ENCODE peak calls at places on chromosomes 12 and 14, in seven cellular contexts. One of them, this sample, is unnamed.

GRCh38 chr12:125071456-125071855 is 6.2 kb downstream of the AACS start:
- DNase-seq in HL-60: no peak
- DNase-seq in CD8-positive, alpha-beta T cell: no peak
- DNase-seq in tibial artery: no peak
- DNase-seq in SK-N-SH: no peak
- DNase-seq in prostate gland: no peak
- DNase-seq in heart right ventricle: no peak
- DNase-seq in this sample: no peak

GRCh38 chr12:45878630-45879255 is 111.6 kb downstream of the SCAF11 start:
- DNase-seq in SK-N-SH: no peak
- DNase-seq in tibial artery: no peak
- DNase-seq in prostate gland: no peak
- DNase-seq in HL-60: no peak
- DNase-seq in heart right ventricle: no peak
- DNase-seq in CD8-positive, alpha-beta T cell: no peak
- DNase-seq in this sample: no peak

GRCh38 chr14:103728141-103728540 is 12.5 kb downstream of the ZFYVE21 start:
- DNase-seq in CD8-positive, alpha-beta T cell: no peak
- DNase-seq in prostate gland: no peak
- DNase-seq in tibial artery: no peak
- DNase-seq in heart right ventricle: no peak
- DNase-seq in SK-N-SH: no peak
- DNase-seq in HL-60: no peak
- DNase-seq in this sample: no peak

GRCh38 chr12:205026-205425 is 8.9 kb downstream of the SLC6A12 start:
- DNase-seq in prostate gland: no peak
- DNase-seq in HL-60: no peak
- DNase-seq in SK-N-SH: no peak
- DNase-seq in CD8-positive, alpha-beta T cell: no peak
- DNase-seq in heart right ventricle: no peak
- DNase-seq in tibial artery: no peak
- DNase-seq in this sample: no peak

GRCh38 chr12:97960741-97961608 is 498.4 kb downstream of the RMST start:
- DNase-seq in prostate gland: peak
- DNase-seq in CD8-positive, alpha-beta T cell: no peak
- DNase-seq in heart right ventricle: peak
- DNase-seq in tibial artery: no peak
- DNase-seq in SK-N-SH: peak
- DNase-seq in HL-60: peak
- DNase-seq in this sample: peak

GRCh38 chr14:68977741-68978549 is 1.2 kb downstream of the ACTN1 start:
- DNase-seq in prostate gland: peak
- DNase-seq in tibial artery: peak
- DNase-seq in CD8-positive, alpha-beta T cell: peak
- DNase-seq in heart right ventricle: peak
- DNase-seq in HL-60: peak
- DNase-seq in SK-N-SH: peak
- DNase-seq in this sample: peak

GRCh38 chr12:131116437-131117117 is 162.9 kb downstream of the ADGRD1 start:
- DNase-seq in SK-N-SH: peak
- DNase-seq in tibial artery: peak
- DNase-seq in HL-60: no peak
- DNase-seq in prostate gland: no peak
- DNase-seq in heart right ventricle: no peak
- DNase-seq in CD8-positive, alpha-beta T cell: no peak
- DNase-seq in this sample: peak

GRCh38 chr12:70609739-70610491 is 27.3 kb downstream of the PTPRB start:
- DNase-seq in HL-60: no peak
- DNase-seq in heart right ventricle: peak
- DNase-seq in prostate gland: peak
- DNase-seq in CD8-positive, alpha-beta T cell: no peak
- DNase-seq in tibial artery: peak
- DNase-seq in SK-N-SH: peak
- DNase-seq in this sample: peak

GRCh38 chr14:89190779-89191513 is 226.1 kb downstream of the FOXN3 start:
- DNase-seq in prostate gland: no peak
- DNase-seq in CD8-positive, alpha-beta T cell: no peak
- DNase-seq in HL-60: no peak
- DNase-seq in heart right ventricle: no peak
- DNase-seq in SK-N-SH: peak
- DNase-seq in tibial artery: no peak
- DNase-seq in this sample: no peak

GRCh38 chr12:19085090-19085489 is 44.4 kb upstream of the PLEKHA5 start:
- DNase-seq in SK-N-SH: no peak
- DNase-seq in heart right ventricle: no peak
- DNase-seq in tibial artery: no peak
- DNase-seq in CD8-positive, alpha-beta T cell: no peak
- DNase-seq in HL-60: no peak
- DNase-seq in prostate gland: no peak
- DNase-seq in this sample: no peak

GRCh38 chr12:85572956-85573355 is 263.3 kb downstream of the RASSF9 start:
- DNase-seq in SK-N-SH: no peak
- DNase-seq in HL-60: no peak
- DNase-seq in heart right ventricle: no peak
- DNase-seq in CD8-positive, alpha-beta T cell: no peak
- DNase-seq in prostate gland: no peak
- DNase-seq in tibial artery: no peak
- DNase-seq in this sample: no peak

GRCh38 chr14:102532204-102532658 is 22.7 kb upstream of the ANKRD9 start:
- DNase-seq in prostate gland: no peak
- DNase-seq in HL-60: no peak
- DNase-seq in CD8-positive, alpha-beta T cell: no peak
- DNase-seq in heart right ventricle: no peak
- DNase-seq in tibial artery: no peak
- DNase-seq in SK-N-SH: no peak
- DNase-seq in this sample: peak

GRCh38 chr12:690466-690865 is 27.2 kb upstream of the NINJ2 start:
- DNase-seq in tibial artery: no peak
- DNase-seq in heart right ventricle: peak
- DNase-seq in prostate gland: no peak
- DNase-seq in SK-N-SH: no peak
- DNase-seq in HL-60: no peak
- DNase-seq in CD8-positive, alpha-beta T cell: no peak
- DNase-seq in this sample: no peak

GRCh38 chr12:88946377-88946997 is 366.2 kb upstream of the KITLG start:
- DNase-seq in prostate gland: no peak
- DNase-seq in HL-60: no peak
- DNase-seq in SK-N-SH: no peak
- DNase-seq in heart right ventricle: peak
- DNase-seq in tibial artery: peak
- DNase-seq in CD8-positive, alpha-beta T cell: no peak
- DNase-seq in this sample: no peak

GRCh38 chr14:99539503-99539902 is 58.3 kb downstream of the CCNK start:
- DNase-seq in CD8-positive, alpha-beta T cell: no peak
- DNase-seq in heart right ventricle: peak
- DNase-seq in prostate gland: no peak
- DNase-seq in SK-N-SH: no peak
- DNase-seq in tibial artery: no peak
- DNase-seq in HL-60: no peak
- DNase-seq in this sample: no peak

GRCh38 chr12:98591209-98591608 is 2.3 kb upstream of the SLC25A3 start:
- DNase-seq in prostate gland: no peak
- DNase-seq in tibial artery: no peak
- DNase-seq in heart right ventricle: no peak
- DNase-seq in SK-N-SH: no peak
- DNase-seq in CD8-positive, alpha-beta T cell: no peak
- DNase-seq in HL-60: no peak
- DNase-seq in this sample: peak

GRCh38 chr12:13152756-13153155 is 43.8 kb upstream of the EMP1 start:
- DNase-seq in tibial artery: no peak
- DNase-seq in heart right ventricle: no peak
- DNase-seq in SK-N-SH: no peak
- DNase-seq in prostate gland: no peak
- DNase-seq in CD8-positive, alpha-beta T cell: no peak
- DNase-seq in HL-60: no peak
- DNase-seq in this sample: no peak

GRCh38 chr12:26287666-26288408 is 92.5 kb downstream of the SSPN start:
- DNase-seq in CD8-positive, alpha-beta T cell: no peak
- DNase-seq in prostate gland: peak
- DNase-seq in SK-N-SH: no peak
- DNase-seq in tibial artery: peak
- DNase-seq in heart right ventricle: peak
- DNase-seq in HL-60: no peak
- DNase-seq in this sample: peak

GRCh38 chr12:52498971-52499370 is 5.9 kb upstream of the KRT6A start:
- DNase-seq in tibial artery: no peak
- DNase-seq in SK-N-SH: no peak
- DNase-seq in CD8-positive, alpha-beta T cell: no peak
- DNase-seq in HL-60: no peak
- DNase-seq in prostate gland: no peak
- DNase-seq in heart right ventricle: no peak
- DNase-seq in this sample: no peak

GRCh38 chr12:12585115-12585862 is 22.6 kb upstream of the DUSP16 start:
- DNase-seq in heart right ventricle: no peak
- DNase-seq in prostate gland: no peak
- DNase-seq in SK-N-SH: peak
- DNase-seq in tibial artery: no peak
- DNase-seq in HL-60: no peak
- DNase-seq in CD8-positive, alpha-beta T cell: no peak
- DNase-seq in this sample: no peak

DNA sequence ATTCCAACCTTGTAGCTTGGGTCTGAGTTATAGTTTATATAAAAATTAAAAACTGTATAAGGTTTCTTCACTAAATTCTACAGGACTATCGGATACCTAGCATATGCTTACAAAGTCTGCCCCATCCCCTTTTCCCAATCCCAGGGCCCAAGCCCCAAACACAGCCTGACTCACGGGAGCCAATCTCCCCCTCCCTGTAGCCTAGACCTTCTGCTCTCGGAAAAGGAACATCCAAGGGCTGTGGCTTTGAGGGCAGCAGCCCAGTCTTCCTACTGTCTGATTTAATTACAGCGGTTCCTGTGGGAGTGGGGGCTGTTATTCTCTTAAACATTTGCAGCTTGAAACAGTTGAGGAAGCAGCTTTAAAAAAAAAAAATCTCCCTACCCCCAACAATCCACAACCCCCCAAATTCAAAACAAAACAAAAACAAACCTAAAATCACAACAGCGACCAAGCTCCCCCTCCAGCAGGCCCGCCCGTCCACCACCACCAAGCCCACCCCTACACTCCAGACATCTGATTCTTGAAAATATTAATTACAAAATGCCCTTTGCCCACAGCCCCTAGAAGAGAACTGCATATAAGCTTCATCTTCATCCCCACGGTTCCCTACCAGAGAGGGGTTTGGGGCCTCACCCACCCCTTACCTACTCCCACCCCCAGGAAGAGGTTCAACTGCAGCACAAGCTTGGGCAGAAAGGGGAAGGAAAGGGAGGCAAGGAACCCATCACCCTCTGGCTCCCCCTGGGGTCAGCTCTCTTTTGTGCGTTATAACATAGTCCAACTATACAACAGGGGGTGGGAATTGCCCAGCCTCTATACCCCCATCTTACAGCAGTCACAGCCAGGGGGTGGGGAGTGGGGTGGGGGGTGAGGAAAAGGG is 1.1 kb upstream of the PRKAG1 start:
- DNase-seq in prostate gland: no peak
- DNase-seq in CD8-positive, alpha-beta T cell: peak
- DNase-seq in heart right ventricle: no peak
- DNase-seq in tibial artery: no peak
- DNase-seq in SK-N-SH: peak
- DNase-seq in HL-60: peak
- DNase-seq in this sample: peak
- H3K4me3 ChIP-seq in prostate gland: peak
- H3K4me3 ChIP-seq in CD8-positive, alpha-beta T cell: peak
- H3K4me3 ChIP-seq in heart right ventricle: peak
- H3K4me3 ChIP-seq in tibial artery: peak
- H3K4me3 ChIP-seq in SK-N-SH: no peak
- H3K4me3 ChIP-seq in HL-60: peak
- H3K4me3 ChIP-seq in this sample: peak

GRCh38 chr14:49778421-49778820 is 10.5 kb downstream of the KLHDC2 start:
- DNase-seq in CD8-positive, alpha-beta T cell: no peak
- DNase-seq in tibial artery: no peak
- DNase-seq in prostate gland: no peak
- DNase-seq in SK-N-SH: no peak
- DNase-seq in HL-60: no peak
- DNase-seq in heart right ventricle: no peak
- DNase-seq in this sample: no peak

GRCh38 chr14:49770212-49770817 is 2.4 kb downstream of the KLHDC2 start:
- DNase-seq in HL-60: no peak
- DNase-seq in CD8-positive, alpha-beta T cell: no peak
- DNase-seq in SK-N-SH: no peak
- DNase-seq in prostate gland: no peak
- DNase-seq in tibial artery: no peak
- DNase-seq in heart right ventricle: no peak
- DNase-seq in this sample: no peak

GRCh38 chr14:49769171-49769570 is 1.2 kb downstream of the KLHDC2 start:
- DNase-seq in tibial artery: no peak
- DNase-seq in CD8-positive, alpha-beta T cell: no peak
- DNase-seq in SK-N-SH: peak
- DNase-seq in heart right ventricle: no peak
- DNase-seq in prostate gland: no peak
- DNase-seq in HL-60: no peak
- DNase-seq in this sample: peak

GRCh38 chr14:49769581-49770211 is 1.7 kb downstream of the KLHDC2 start:
- DNase-seq in heart right ventricle: no peak
- DNase-seq in tibial artery: no peak
- DNase-seq in prostate gland: no peak
- DNase-seq in HL-60: no peak
- DNase-seq in CD8-positive, alpha-beta T cell: no peak
- DNase-seq in SK-N-SH: no peak
- DNase-seq in this sample: no peak

GRCh38 chr14:49774111-49774510 is 6.2 kb downstream of the KLHDC2 start:
- DNase-seq in prostate gland: no peak
- DNase-seq in tibial artery: no peak
- DNase-seq in HL-60: no peak
- DNase-seq in CD8-positive, alpha-beta T cell: no peak
- DNase-seq in heart right ventricle: no peak
- DNase-seq in SK-N-SH: no peak
- DNase-seq in this sample: no peak
- H3K4me3 ChIP-seq in prostate gland: no peak
- H3K4me3 ChIP-seq in tibial artery: no peak
- H3K4me3 ChIP-seq in HL-60: no peak
- H3K4me3 ChIP-seq in CD8-positive, alpha-beta T cell: no peak
- H3K4me3 ChIP-seq in heart right ventricle: no peak
- H3K4me3 ChIP-seq in SK-N-SH: no peak
- H3K4me3 ChIP-seq in this sample: no peak

GRCh38 chr12:91774471-91774921 is 371.1 kb downstream of the BTG1 start:
- DNase-seq in SK-N-SH: no peak
- DNase-seq in heart right ventricle: no peak
- DNase-seq in CD8-positive, alpha-beta T cell: no peak
- DNase-seq in tibial artery: no peak
- DNase-seq in HL-60: no peak
- DNase-seq in prostate gland: no peak
- DNase-seq in this sample: peak
- H3K4me3 ChIP-seq in SK-N-SH: no peak
- H3K4me3 ChIP-seq in heart right ventricle: no peak
- H3K4me3 ChIP-seq in CD8-positive, alpha-beta T cell: no peak
- H3K4me3 ChIP-seq in tibial artery: peak
- H3K4me3 ChIP-seq in HL-60: no peak
- H3K4me3 ChIP-seq in prostate gland: no peak
- H3K4me3 ChIP-seq in this sample: no peak

GRCh38 chr12:119990382-119990874 is 1.4 kb downstream of the BICDL1 start:
- DNase-seq in tibial artery: no peak
- DNase-seq in SK-N-SH: no peak
- DNase-seq in CD8-positive, alpha-beta T cell: no peak
- DNase-seq in heart right ventricle: no peak
- DNase-seq in HL-60: no peak
- DNase-seq in prostate gland: no peak
- DNase-seq in this sample: no peak
- H3K4me3 ChIP-seq in tibial artery: no peak
- H3K4me3 ChIP-seq in SK-N-SH: no peak
- H3K4me3 ChIP-seq in CD8-positive, alpha-beta T cell: peak
- H3K4me3 ChIP-seq in heart right ventricle: peak
- H3K4me3 ChIP-seq in HL-60: no peak
- H3K4me3 ChIP-seq in prostate gland: peak
- H3K4me3 ChIP-seq in this sample: peak